ENCODE peak calls at places on chromosomes 6 and 20, in five cellular contexts. A is EH, L is ovary, Z is ascending aorta, K is NCI-H1436. Q is an unnamed sample.

GRCh38 chr20:41524980-41525613 is 93.1 kb downstream of the CHD6 start:
- DNase-seq in A (peak; percentile 68), L (peak; percentile 49), Z (no peak), K (no peak), Q (no peak)

GRCh38 chr6:125749864-125750691 is 646 bp downstream of the HEY2 start:
- DNase-seq in A (no peak), L (no peak), Z (no peak), K (peak; percentile 1), Q (no peak)

GRCh38 chr6:167030222-167031072 is 31.2 kb downstream of the CEP43 start:
- DNase-seq in A (no peak), L (no peak), Z (no peak), K (no peak), Q (no peak)

GRCh38 chr6:12351672-12352071 is 61.5 kb downstream of the EDN1 start:
- DNase-seq in A (no peak), L (no peak), Z (no peak), K (no peak), Q (no peak)

GRCh38 chr6:20129290-20130088 is 82.8 kb downstream of the MBOAT1 start:
- DNase-seq in A (no peak), L (no peak), Z (no peak), K (no peak), Q (no peak)

GRCh38 chr6:14664616-14665315 is 547.2 kb downstream of the CD83 start:
- DNase-seq in A (peak; percentile 87), L (no peak), Z (no peak), K (peak; percentile 22), Q (no peak)

GRCh38 chr20:59752101-59752586 is 147.8 kb downstream of the PHACTR3 start:
- DNase-seq in A (peak; percentile 1), L (no peak), Z (no peak), K (no peak), Q (no peak)

GRCh38 chr20:31666258-31667042 is 28.7 kb downstream of the COX4I2 start:
- DNase-seq in A (no peak), L (no peak), Z (peak; percentile 47), K (no peak), Q (no peak)

GRCh38 chr6:11613858-11614257 is 76.3 kb downstream of the TMEM170B start:
- DNase-seq in A (peak; percentile 97), L (no peak), Z (no peak), K (no peak), Q (no peak)

GRCh38 chr6:39367661-39368060 is 45.2 kb upstream of the KCNK16 start:
- DNase-seq in A (no peak), L (no peak), Z (no peak), K (no peak), Q (no peak)

GRCh38 chr6:150323205-150323604 is 45.6 kb upstream of the IYD start:
- DNase-seq in A (no peak), L (no peak), Z (no peak), K (no peak), Q (no peak)

GRCh38 chr6:14919038-14919437 is 326.8 kb upstream of the JARID2 start:
- DNase-seq in A (no peak), L (no peak), Z (no peak), K (no peak), Q (no peak)

GRCh38 chr6:8619853-8620252 is 184.5 kb upstream of the SLC35B3 start:
- DNase-seq in A (no peak), L (no peak), Z (no peak), K (no peak), Q (no peak)

GRCh38 chr6:104750449-104750848 is 109.3 kb downstream of the HACE1 start:
- DNase-seq in A (no peak), L (no peak), Z (no peak), K (no peak), Q (no peak)

GRCh38 chr6:17408081-17408480 is 14.7 kb downstream of the CAP2 start:
- DNase-seq in A (peak; percentile 48), L (no peak), Z (no peak), K (no peak), Q (no peak)

GRCh38 chr6:158405933-158406332 is 93.7 kb downstream of the TULP4 start:
- DNase-seq in A (no peak), L (no peak), Z (no peak), K (no peak), Q (no peak)

GRCh38 chr20:42734660-42735368 is 454.9 kb downstream of the PTPRT start:
- DNase-seq in A (no peak), L (no peak), Z (no peak), K (no peak), Q (no peak)

GRCh38 chr6:154509421-154510143 is 903 bp downstream of the CNKSR3 start:
- DNase-seq in A (peak; percentile 51), L (peak; percentile 44), Z (no peak), K (no peak), Q (no peak)

GRCh38 chr6:163759542-163759941 is 345.0 kb downstream of the QKI start:
- DNase-seq in A (peak; percentile 72), L (no peak), Z (no peak), K (no peak), Q (no peak)

GRCh38 chr20:24423291-24423690 is 46.1 kb upstream of the SYNDIG1 start:
- DNase-seq in A (no peak), L (no peak), Z (no peak), K (no peak), Q (no peak)

GRCh38 chr20:48879609-48880008 is 41.9 kb upstream of the ARFGEF2 start:
- DNase-seq in A (peak; percentile 31), L (no peak), Z (no peak), K (no peak), Q (no peak)

GRCh38 chr20:36571564-36572504 is 1.6 kb upstream of the TGIF2 start:
- DNase-seq in A (no peak), L (no peak), Z (no peak), K (no peak), Q (no peak)

GRCh38 chr6:37988696-37989095 is 169.2 kb downstream of the ZFAND3 start:
- DNase-seq in A (peak; percentile 68), L (no peak), Z (no peak), K (no peak), Q (no peak)

GRCh38 chr6:146357578-146358340 is 185.9 kb upstream of the RAB32 start:
- DNase-seq in A (peak; percentile 86), L (no peak), Z (no peak), K (no peak), Q (no peak)

GRCh38 chr6:123117145-123117908 is 121.3 kb downstream of the CLVS2 start:
- DNase-seq in A (no peak), L (no peak), Z (no peak), K (no peak), Q (no peak)

GRCh38 chr20:2022163-2022562 is 28.3 kb upstream of the PDYN start:
- DNase-seq in A (no peak), L (no peak), Z (no peak), K (no peak), Q (no peak)

GRCh38 chr6:44289726-44290125 is 19.5 kb downstream of the TMEM151B start:
- DNase-seq in A (no peak), L (no peak), Z (no peak), K (no peak), Q (no peak)

GRCh38 chr6:39347906-39348585 is 25.5 kb upstream of the KCNK16 start:
- DNase-seq in A (peak; percentile 70), L (peak; percentile 51), Z (no peak), K (peak; percentile 59), Q (peak; percentile 16)

GRCh38 chr6:35142578-35142977 is 1.4 kb upstream of the TCP11 start:
- DNase-seq in A (peak; percentile 60), L (no peak), Z (no peak), K (no peak), Q (no peak)

GRCh38 chr20:36092424-36093024 is 62.0 kb upstream of the EPB41L1 start:
- DNase-seq in A (peak; percentile 28), L (peak; percentile 15), Z (no peak), K (no peak), Q (no peak)

GRCh38 chr6:155248021-155249001 is 15.5 kb upstream of the CLDN20 start:
- DNase-seq in A (peak; percentile 76), L (peak; percentile 39), Z (no peak), K (no peak), Q (no peak)

GRCh38 chr6:17700421-17701416 is 6.0 kb downstream of the NUP153 start:
- DNase-seq in A (no peak), L (no peak), Z (no peak), K (no peak), Q (no peak)

GRCh38 chr6:26553264-26553738 is 15.1 kb downstream of the HMGN4 start:
- DNase-seq in A (peak; percentile 80), L (peak; percentile 70), Z (no peak), K (peak; percentile 75), Q (peak; percentile 57)

GRCh38 chr20:36728986-36729385 is 16.9 kb downstream of the NDRG3 start:
- DNase-seq in A (peak; percentile 28), L (no peak), Z (no peak), K (no peak), Q (no peak)

GRCh38 chr20:9334866-9335265 is 179.5 kb upstream of the LAMP5 start:
- DNase-seq in A (no peak), L (no peak), Z (no peak), K (no peak), Q (no peak)

GRCh38 chr20:13029687-13030510 is 21.1 kb downstream of the SPTLC3 start:
- DNase-seq in A (peak; percentile 61), L (no peak), Z (no peak), K (no peak), Q (no peak)

GRCh38 chr20:33005132-33005566 is 916 bp upstream of the SUN5 start:
- DNase-seq in A (peak; percentile 4), L (no peak), Z (no peak), K (no peak), Q (no peak)

GRCh38 chr6:134223761-134224445 is 94.0 kb downstream of the SGK1 start:
- DNase-seq in A (peak; percentile 5), L (no peak), Z (no peak), K (no peak), Q (no peak)